ENCODE peak calls at places on chromosomes 5 and 9, in seven cellular contexts. P is breast epithelium, Z is HFF-Myc, V is endothelial cell, X is upper lobe of left lung, D is B cell, L is bronchial epithelial cell. W is an unnamed sample.
A peak's percentile ranks its signal among the peaks of the same experiment; 100 is the strongest.

GRCh38 chr5:167565555-167565954 is 725.9 kb upstream of the WWC1 start:
- DNase-seq in P (no peak), Z (no peak), V (no peak), X (no peak), D (no peak), L (peak; percentile 35), W (no peak)

GRCh38 chr9:71552480-71552879 is 215.8 kb downstream of the CEMIP2 start:
- DNase-seq in P (no peak), Z (no peak), V (peak; percentile 4), X (no peak), D (no peak), L (no peak), W (peak; percentile 25)

GRCh38 chr5:177462021-177462670 is 11.3 kb downstream of the DBN1 start:
- DNase-seq in P (no peak), Z (no peak), V (peak; percentile 61), X (peak; percentile 68), D (no peak), L (no peak), W (no peak)

GRCh38 chr9:12785251-12785880 is 10.5 kb downstream of the LURAP1L start:
- DNase-seq in P (no peak), Z (no peak), V (no peak), X (peak; percentile 93), D (no peak), L (peak; percentile 81), W (no peak)

GRCh38 chr5:56910123-56910951 is 941 bp downstream of the SETD9 start:
- DNase-seq in P (peak; percentile 52), Z (no peak), V (peak; percentile 52), X (peak; percentile 53), D (no peak), L (peak; percentile 53), W (peak; percentile 43)

GRCh38 chr5:150945947-150946346 is 41.2 kb upstream of the ZNF300 start:
- DNase-seq in P (no peak), Z (no peak), V (no peak), X (no peak), D (no peak), L (no peak), W (no peak)

GRCh38 chr5:168239325-168239724 is 52.1 kb upstream of the WWC1 start:
- DNase-seq in P (no peak), Z (no peak), V (no peak), X (no peak), D (no peak), L (no peak), W (no peak)

GRCh38 chr5:150377964-150378694 is 20.6 kb downstream of the TCOF1 start:
- DNase-seq in P (no peak), Z (peak; percentile 93), V (no peak), X (no peak), D (no peak), L (peak; percentile 46), W (no peak)

GRCh38 chr9:104872959-104873850 is 54.8 kb downstream of the ABCA1 start:
- DNase-seq in P (no peak), Z (peak; percentile 69), V (peak; percentile 13), X (peak; percentile 65), D (no peak), L (peak; percentile 97), W (no peak)

GRCh38 chr9:112552229-112553050 is 65.8 kb downstream of the KIAA1958 start:
- DNase-seq in P (no peak), Z (no peak), V (no peak), X (no peak), D (no peak), L (no peak), W (no peak)

GRCh38 chr9:129669141-129669718 is 3.8 kb downstream of the PRRX2 start:
- DNase-seq in P (no peak), Z (no peak), V (no peak), X (no peak), D (no peak), L (no peak), W (no peak)

GRCh38 chr5:40976836-40977235 is 67.5 kb downstream of the C7 start:
- DNase-seq in P (no peak), Z (no peak), V (no peak), X (no peak), D (no peak), L (no peak), W (no peak)

GRCh38 chr5:7926296-7926695 is 57.3 kb downstream of the MTRR start:
- DNase-seq in P (no peak), Z (peak; percentile 30), V (no peak), X (no peak), D (no peak), L (no peak), W (no peak)

GRCh38 chr5:36407396-36407795 is 105.7 kb upstream of the RANBP3L start:
- DNase-seq in P (no peak), Z (no peak), V (no peak), X (no peak), D (no peak), L (peak; percentile 50), W (no peak)

GRCh38 chr5:135364416-135365262 is 34.4 kb downstream of the MACROH2A1 start:
- DNase-seq in P (no peak), Z (no peak), V (no peak), X (no peak), D (no peak), L (no peak), W (no peak)

GRCh38 chr9:98795970-98796363 is 388 bp downstream of the ANKS6 start:
- DNase-seq in P (no peak), Z (no peak), V (peak; percentile 24), X (no peak), D (peak; percentile 51), L (no peak), W (no peak)

GRCh38 chr5:156922207-156922792 is 40.7 kb downstream of the TIMD4 start:
- DNase-seq in P (no peak), Z (no peak), V (no peak), X (no peak), D (no peak), L (no peak), W (no peak)

GRCh38 chr9:127796899-127797370 is 5.7 kb upstream of the FPGS start:
- DNase-seq in P (no peak), Z (no peak), V (no peak), X (no peak), D (peak; percentile 35), L (no peak), W (no peak)

GRCh38 chr5:181164076-181164952 is 16.9 kb downstream of the OR2V2 start:
- DNase-seq in P (no peak), Z (no peak), V (no peak), X (no peak), D (peak; percentile 23), L (no peak), W (no peak)

GRCh38 chr5:62828757-62829156 is 250.1 kb downstream of the LRRC70 start:
- DNase-seq in P (no peak), Z (no peak), V (no peak), X (no peak), D (no peak), L (no peak), W (no peak)

GRCh38 chr9:127706836-127707241 is at the start of gene CFAP157:
- DNase-seq in P (no peak), Z (no peak), V (peak; percentile 64), X (no peak), D (no peak), L (peak; percentile 22), W (peak; percentile 32)

GRCh38 chr9:33458444-33458843 is 11.1 kb upstream of the AQP3 start:
- DNase-seq in P (no peak), Z (no peak), V (no peak), X (peak; percentile 40), D (no peak), L (peak; percentile 96), W (no peak)

GRCh38 chr9:21070171-21070571 is 7.6 kb downstream of the IFNB1 start:
- DNase-seq in P (no peak), Z (peak; percentile 88), V (peak; percentile 47), X (peak; percentile 47), D (no peak), L (peak; percentile 90), W (no peak)
- TF ChIP-seq CTCF in P (no peak), Z (peak; percentile 13), V (peak; percentile 35), X (peak; percentile 19), D (no peak), L (peak; percentile 9), W (no peak)

DNA sequence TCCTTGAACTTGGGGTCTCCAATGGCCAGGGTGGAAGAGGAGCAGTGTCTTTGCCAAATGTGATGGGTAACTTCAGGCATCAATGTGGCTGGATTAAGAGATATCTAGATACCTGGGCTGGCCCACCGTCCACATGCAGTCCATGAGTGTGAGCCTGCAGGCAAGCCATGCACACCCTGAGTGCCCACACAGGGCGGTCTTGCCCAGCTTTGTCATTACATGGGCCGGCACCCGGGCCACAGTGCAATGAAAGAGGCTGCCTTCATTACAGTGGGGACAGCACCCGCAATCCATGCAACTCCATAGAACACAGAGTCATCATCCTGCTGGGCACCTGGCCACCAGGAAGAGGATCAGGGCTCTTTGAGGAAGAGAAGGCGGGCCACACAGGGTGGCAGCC is 263.8 kb upstream of the IRX1 start:
- DNase-seq in P (no peak), Z (no peak), V (no peak), X (no peak), D (no peak), L (no peak), W (no peak)
- TF ChIP-seq CTCF in P (no peak), Z (no peak), V (no peak), X (no peak), D (no peak), L (no peak), W (no peak)

DNA sequence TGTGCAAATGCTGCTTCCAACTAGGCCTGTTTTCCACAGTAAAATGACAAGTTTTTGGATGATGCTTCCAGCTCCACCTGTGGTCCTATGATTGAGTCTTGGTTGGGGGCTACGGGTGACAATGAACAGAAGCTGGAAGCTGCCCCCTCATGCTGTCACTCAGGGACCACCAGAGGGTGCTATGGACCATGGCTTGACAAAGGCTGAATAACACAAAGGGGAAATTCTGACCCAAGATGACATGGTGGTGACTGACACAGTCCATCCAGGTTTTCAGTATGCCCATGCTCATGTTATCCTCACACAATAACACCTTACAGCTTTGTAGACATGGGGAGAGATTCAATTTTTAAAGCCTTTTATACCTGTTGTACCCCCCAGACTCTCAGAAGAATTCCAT is 23.9 kb upstream of the SAP30L start:
- DNase-seq in P (no peak), Z (no peak), V (peak; percentile 48), X (no peak), D (no peak), L (no peak), W (no peak)
- TF ChIP-seq CTCF in P (no peak), Z (peak; percentile 74), V (peak; percentile 31), X (no peak), D (no peak), L (peak; percentile 31), W (peak; percentile 44)

GRCh38 chr9:125621170-125621569 is 85.8 kb downstream of the MAPKAP1 start:
- DNase-seq in P (no peak), Z (no peak), V (no peak), X (no peak), D (no peak), L (no peak), W (no peak)
- TF ChIP-seq CTCF in P (no peak), Z (no peak), V (no peak), X (no peak), D (no peak), L (no peak), W (no peak)

W was measured in glutamatergic neuron.